ENCODE peak calls at places on chromosomes 11 and 22, in six cellular contexts. E is BJ, S is fibroblast of lung, L is A549, D is fibroblast of the aortic adventitia, I is astrocyte of the spinal cord. H is an unnamed sample.

GRCh38 chr22:45262931-45263789 is 21.6 kb upstream of the UPK3A start:
- DNase-seq in E (no peak), S (no peak), L (no peak), D (peak; percentile 22), I (no peak), H (no peak)

GRCh38 chr11:115158053-115158452 is 346.2 kb downstream of the CADM1 start:
- DNase-seq in E (no peak), S (no peak), L (no peak), D (no peak), I (no peak), H (no peak)

GRCh38 chr11:66883021-66883968 is 26.4 kb downstream of the LRFN4 start:
- DNase-seq in E (peak; percentile 34), S (peak; percentile 71), L (peak; percentile 93), D (peak; percentile 62), I (peak; percentile 74), H (no peak)

GRCh38 chr22:26702906-26703830 is 45.8 kb downstream of the MIAT start:
- DNase-seq in E (no peak), S (peak; percentile 77), L (peak; percentile 29), D (peak; percentile 18), I (peak; percentile 77), H (peak; percentile 24)

GRCh38 chr11:73649206-73649605 is 2.8 kb downstream of the PLEKHB1 start:
- DNase-seq in E (no peak), S (no peak), L (no peak), D (no peak), I (no peak), H (no peak)

GRCh38 chr11:109946322-109946846 is 146.8 kb upstream of the ZC3H12C start:
- DNase-seq in E (peak; percentile 60), S (peak; percentile 99), L (peak; percentile 93), D (peak; percentile 99), I (peak; percentile 95), H (peak; percentile 90)

GRCh38 chr22:45302047-45302446 is 7.7 kb upstream of the FAM118A start:
- DNase-seq in E (peak; percentile 65), S (peak; percentile 81), L (peak; percentile 57), D (peak; percentile 88), I (peak; percentile 83), H (peak; percentile 64)

GRCh38 chr11:57735655-57736298 is 5.5 kb upstream of the SELENOH start:
- DNase-seq in E (no peak), S (no peak), L (no peak), D (no peak), I (no peak), H (no peak)

GRCh38 chr11:69538840-69539239 is 57.4 kb downstream of the LINC01488 start:
- DNase-seq in E (no peak), S (no peak), L (no peak), D (no peak), I (no peak), H (no peak)

GRCh38 chr22:38335077-38335476 is 17.8 kb upstream of the CSNK1E start:
- DNase-seq in E (no peak), S (peak; percentile 46), L (no peak), D (no peak), I (no peak), H (no peak)

GRCh38 chr11:123034587-123034986 is 27.3 kb downstream of the HSPA8 start:
- DNase-seq in E (no peak), S (no peak), L (no peak), D (no peak), I (no peak), H (no peak)

GRCh38 chr11:117572671-117573070 is 224.3 kb downstream of the DSCAML1 start:
- DNase-seq in E (no peak), S (no peak), L (no peak), D (no peak), I (no peak), H (no peak)

GRCh38 chr11:70338594-70338993 is 59.7 kb upstream of the CTTN start:
- DNase-seq in E (no peak), S (no peak), L (no peak), D (no peak), I (no peak), H (no peak)

GRCh38 chr11:19398772-19399542 is 158.2 kb upstream of the E2F8 start:
- DNase-seq in E (peak; percentile 74), S (peak; percentile 98), L (no peak), D (peak; percentile 74), I (peak; percentile 72), H (peak; percentile 81)

GRCh38 chr11:68002575-68002942 is 1.3 kb downstream of the UNC93B1 start:
- DNase-seq in E (no peak), S (no peak), L (no peak), D (no peak), I (no peak), H (no peak)

GRCh38 chr11:95135155-95135554 is 45.5 kb downstream of the ENDOD1 start:
- DNase-seq in E (no peak), S (no peak), L (no peak), D (no peak), I (no peak), H (no peak)

GRCh38 chr11:80162387-80162786 is 721.6 kb upstream of the TENM4 start:
- DNase-seq in E (no peak), S (peak; percentile 54), L (no peak), D (no peak), I (no peak), H (no peak)

GRCh38 chr22:45225732-45226560 is 14.7 kb downstream of the KIAA0930 start:
- DNase-seq in E (no peak), S (peak; percentile 82), L (no peak), D (peak; percentile 80), I (no peak), H (no peak)

GRCh38 chr11:77411238-77411637 is 62.7 kb downstream of the PAK1 start:
- DNase-seq in E (no peak), S (peak; percentile 31), L (peak; percentile 11), D (peak; percentile 33), I (peak; percentile 19), H (no peak)

GRCh38 chr11:15006139-15006759 is 34.1 kb upstream of the CALCA start:
- DNase-seq in E (no peak), S (peak; percentile 52), L (peak; percentile 56), D (peak; percentile 67), I (peak; percentile 51), H (no peak)

GRCh38 chr11:20032577-20033265 is 127.6 kb downstream of the DBX1 start:
- DNase-seq in E (no peak), S (no peak), L (no peak), D (no peak), I (no peak), H (no peak)

GRCh38 chr11:71370895-71371673 is 77.1 kb downstream of the DHCR7 start:
- DNase-seq in E (no peak), S (no peak), L (no peak), D (no peak), I (no peak), H (no peak)

GRCh38 chr11:71369411-71369810 is 78.8 kb downstream of the DHCR7 start:
- DNase-seq in E (no peak), S (no peak), L (no peak), D (no peak), I (no peak), H (no peak)

GRCh38 chr11:71370020-71370747 is 78.0 kb downstream of the DHCR7 start:
- DNase-seq in E (no peak), S (no peak), L (no peak), D (no peak), I (no peak), H (no peak)

GRCh38 chr11:71367756-71368155 is 80.4 kb downstream of the DHCR7 start:
- DNase-seq in E (no peak), S (no peak), L (no peak), D (no peak), I (no peak), H (no peak)

DNA sequence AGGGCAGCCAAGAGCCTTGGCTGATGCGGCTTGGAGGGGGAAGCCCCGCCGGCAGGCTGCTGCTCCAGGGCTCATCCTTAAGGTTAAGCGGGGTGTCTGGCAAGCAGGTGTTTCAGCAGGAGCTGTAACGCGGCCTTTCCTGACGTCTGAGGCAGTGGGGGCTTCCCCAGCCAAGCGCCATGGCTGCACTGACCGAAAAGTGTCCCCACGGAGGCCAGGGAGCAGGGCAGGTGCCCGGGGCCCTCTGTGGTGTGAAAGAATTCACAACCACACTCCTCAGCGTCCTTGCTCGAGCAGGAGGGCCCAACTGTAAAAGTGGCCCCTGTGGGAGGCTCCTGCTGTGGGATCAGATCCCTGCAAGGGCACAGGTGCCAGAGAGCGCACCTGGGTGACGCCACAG is 79.2 kb downstream of the DHCR7 start:
- DNase-seq in E (no peak), S (no peak), L (no peak), D (no peak), I (no peak), H (no peak)
- TF ChIP-seq CTCF in E (no peak), S (no peak), L (no peak), D (no peak), I (no peak), H (no peak)

GRCh38 chr11:12163181-12163841 is 52.9 kb downstream of the MICAL2 start:
- DNase-seq in E (peak; percentile 71), S (peak; percentile 63), L (peak; percentile 21), D (no peak), I (peak; percentile 95), H (no peak)
- H3K4me3 ChIP-seq in E (no peak overlapping the region), S (no peak overlapping the region), L (no peak overlapping the region), D (no peak overlapping the region), I (no peak overlapping the region), H (no peak overlapping the region)

GRCh38 chr22:17120711-17121234 is 387 bp downstream of the TMEM121B start:
- DNase-seq in E (no peak), S (no peak), L (no peak), D (no peak), I (no peak), H (no peak)

GRCh38 chr22:17117890-17118289 is 3.3 kb downstream of the TMEM121B start:
- DNase-seq in E (no peak), S (no peak), L (no peak), D (no peak), I (no peak), H (no peak)

GRCh38 chr22:17120281-17120680 is 879 bp downstream of the TMEM121B start:
- DNase-seq in E (no peak), S (peak; percentile 24), L (peak; percentile 27), D (peak; percentile 22), I (peak; percentile 29), H (no peak)

GRCh38 chr22:17118342-17118741 is 2.8 kb downstream of the TMEM121B start:
- DNase-seq in E (no peak), S (no peak), L (no peak), D (no peak), I (no peak), H (no peak)

DNA sequence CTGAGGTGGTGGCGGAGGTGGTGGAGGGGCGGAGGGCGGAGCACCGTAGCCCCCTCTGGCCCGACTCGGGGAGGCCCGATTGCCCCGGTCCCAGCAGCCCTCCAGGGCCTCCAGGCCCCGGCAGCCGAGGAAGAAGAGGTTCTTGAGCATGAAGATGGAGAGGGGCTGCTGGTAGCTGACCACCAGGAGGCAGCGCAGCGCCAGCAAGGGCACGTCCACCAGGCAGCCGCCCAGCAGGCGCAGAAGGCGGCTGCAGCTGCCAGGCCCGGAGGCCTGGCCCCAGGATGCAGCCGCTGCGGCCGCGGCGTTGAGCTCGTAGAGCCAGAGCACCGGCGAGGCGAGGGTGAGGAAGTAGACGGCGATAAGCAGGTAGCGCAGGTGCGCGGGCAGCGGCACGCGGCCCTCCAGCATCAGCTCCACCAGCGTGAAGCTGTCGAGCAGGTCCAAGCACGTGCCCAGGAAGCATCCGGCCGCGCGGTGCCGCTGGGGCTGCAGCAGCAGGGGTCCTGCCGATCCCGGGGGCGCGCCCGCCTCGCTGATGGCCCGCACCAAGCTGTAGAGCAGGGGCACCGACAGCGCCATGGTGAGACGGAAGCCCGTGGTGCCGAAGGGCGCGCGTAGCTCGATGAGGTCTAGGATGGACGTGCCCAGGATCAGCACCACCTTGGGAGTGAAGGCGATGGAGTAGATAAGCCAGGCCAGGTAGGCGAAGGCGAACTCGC is 1.5 kb downstream of the TMEM121B start:
- DNase-seq in E (no peak), S (peak; percentile 17), L (peak; percentile 59), D (no peak), I (no peak), H (no peak)
- TF ChIP-seq CTCF in E (no peak), S (peak; percentile 23), L (peak; percentile 10), D (peak; percentile 25), I (peak; percentile 24), H (no peak)

GRCh38 chr11:35166369-35167360 is 27.7 kb downstream of the CD44 start:
- DNase-seq in E (peak; percentile 87), S (peak; percentile 51), L (peak; percentile 73), D (peak; percentile 93), I (peak; percentile 93), H (no peak)
- H3K4me3 ChIP-seq in E (no peak overlapping the region), S (no peak overlapping the region), L (no peak overlapping the region), D (no peak overlapping the region), I (no peak overlapping the region), H (no peak overlapping the region)